ENCODE peak calls at places on chromosomes 2 and 18, in eight cellular contexts. Q is psoas muscle, B is Karpas-422, J is sigmoid colon, E is aorta, K is mucosa of descending colon, D is left lung, P is left ventricle myocardium inferior. R is an unnamed sample.
A peak's percentile ranks its signal among the peaks of the same experiment; 100 is the strongest.

GRCh38 chr2:71070294-71071025 is 2.0 kb downstream of the NAGK start:
- DNase-seq in Q (no peak), K (no peak), P (no peak), E (no peak), D (no peak), B (peak; percentile 74), J (peak; percentile 56), R (no peak)

GRCh38 chr2:72917138-72917874 is at the start of gene EMX1:
- DNase-seq in D (peak; percentile 84), B (no peak), J (no peak), Q (peak; percentile 36), P (no peak), K (peak; percentile 83), E (peak; percentile 77), R (peak; percentile 35)

GRCh38 chr2:98876741-98877140 is 59.3 kb downstream of the CRACDL start:
- DNase-seq in E (no peak), P (no peak), Q (no peak), J (no peak), K (no peak), B (no peak), D (no peak), R (no peak)

GRCh38 chr2:238263204-238264071 is 23.6 kb upstream of the HES6 start:
- DNase-seq in Q (peak; percentile 91), D (peak; percentile 93), B (peak; percentile 78), E (peak; percentile 97), K (peak; percentile 96), J (peak; percentile 96), P (peak; percentile 93), R (peak; percentile 81)

GRCh38 chr2:1527153-1527992 is 114.1 kb downstream of the TPO start:
- DNase-seq in B (no peak), D (no peak), Q (no peak), P (no peak), E (no peak), J (peak; percentile 19), K (no peak), R (no peak)

GRCh38 chr18:49656098-49656591 is 94.3 kb downstream of the LIPG start:
- DNase-seq in P (no peak), K (no peak), Q (no peak), E (no peak), D (no peak), B (no peak), J (no peak), R (no peak)

GRCh38 chr2:120425014-120425413 is 79.1 kb downstream of the INHBB start:
- DNase-seq in K (no peak), Q (no peak), B (no peak), D (peak; percentile 61), P (no peak), J (no peak), E (no peak), R (no peak)

GRCh38 chr18:9513971-9514512 is 38.7 kb downstream of the RALBP1 start:
- DNase-seq in P (no peak), B (no peak), K (no peak), D (no peak), Q (no peak), J (no peak), E (no peak), R (no peak)

GRCh38 chr18:22088029-22088428 is 81.4 kb upstream of the GATA6 start:
- DNase-seq in B (no peak), E (no peak), J (no peak), Q (no peak), D (peak; percentile 81), P (no peak), K (peak; percentile 86), R (no peak)

GRCh38 chr2:216971632-216972031 is 111.8 kb upstream of the TNP1 start:
- DNase-seq in Q (no peak), J (no peak), K (no peak), D (no peak), E (no peak), B (no peak), P (no peak), R (no peak)

GRCh38 chr2:12057436-12058166 is 311.2 kb downstream of the LPIN1 start:
- DNase-seq in P (peak; percentile 22), D (peak; percentile 64), E (no peak), J (peak; percentile 65), Q (peak; percentile 25), K (peak; percentile 24), B (peak; percentile 95), R (peak; percentile 41)

GRCh38 chr2:131039535-131039907 is 53.7 kb downstream of the FAM168B start:
- DNase-seq in K (no peak), B (no peak), E (no peak), Q (no peak), D (no peak), J (peak; percentile 58), P (no peak), R (no peak)

GRCh38 chr18:74682141-74682997 is 84.7 kb downstream of the ZNF407 start:
- DNase-seq in P (no peak), Q (no peak), D (no peak), E (no peak), B (no peak), J (no peak), K (no peak), R (no peak)

DNA sequence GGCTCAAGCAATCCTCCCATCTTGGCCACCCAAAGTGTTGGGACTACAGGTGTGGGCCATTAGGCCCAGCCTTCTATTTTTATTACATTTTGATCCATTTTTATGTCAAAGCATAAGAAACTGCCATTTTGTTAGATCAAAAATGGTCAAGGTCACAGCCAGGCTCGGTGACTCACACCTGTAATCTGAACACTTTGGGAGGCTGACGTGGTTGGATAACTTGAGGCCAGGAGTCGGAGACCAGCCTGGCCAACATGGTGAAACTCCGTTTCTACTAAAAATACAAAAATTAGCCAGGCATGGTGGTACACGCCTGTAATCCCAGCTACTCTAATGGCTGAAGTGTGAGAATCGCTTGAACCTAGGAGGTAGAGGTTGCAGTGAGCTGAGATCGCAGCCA is 49.2 kb downstream of the EEF1B2 start:
- DNase-seq in K (no peak), P (no peak), B (no peak), E (no peak), J (no peak), Q (no peak), D (no peak), R (no peak)
- H3K9me3 ChIP-seq in K (no peaks in the 10 kb centered on the region), P (no peaks in the 10 kb centered on the region), B (no peaks in the 10 kb centered on the region), E (no peaks in the 10 kb centered on the region), J (no peaks in the 10 kb centered on the region), Q (no peaks in the 10 kb centered on the region), D (no peaks in the 10 kb centered on the region), R (no peaks in the 10 kb centered on the region)

DNA sequence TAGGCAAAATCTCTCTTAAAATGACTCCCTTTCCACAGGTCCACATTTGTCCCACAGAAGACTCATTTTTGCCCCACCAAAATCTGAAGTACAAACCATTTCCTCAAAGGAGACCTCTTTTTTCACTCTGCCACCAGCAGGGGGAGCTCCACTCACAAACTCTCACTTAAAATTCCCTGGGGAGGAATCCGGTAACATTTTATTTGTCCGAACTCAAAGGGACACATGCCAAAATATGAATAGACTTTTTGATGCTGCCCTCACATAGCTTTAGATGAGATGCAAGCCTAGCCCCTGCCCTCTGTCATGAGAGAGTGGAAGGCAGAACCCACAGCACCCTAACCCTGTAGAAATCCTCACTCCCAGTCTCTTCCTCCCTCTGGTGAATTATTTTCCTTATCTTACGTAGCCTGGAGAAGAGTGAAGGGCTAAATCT is 57.1 kb downstream of the RMDN2 start:
- DNase-seq in P (peak; percentile 64), Q (peak; percentile 76), E (peak; percentile 87), J (peak; percentile 78), B (peak; percentile 88), D (no peak), K (peak; percentile 78), R (peak; percentile 41)
- H3K4me3 ChIP-seq in P (peak overlapping the region; percentile 52), Q (peak overlapping the region; percentile 35), E (peak overlapping the region; percentile 41), J (peak overlapping the region; percentile 22), B (no peak overlapping the region), D (no peak overlapping the region), K (no peak overlapping the region), R (no peak overlapping the region)

DNA sequence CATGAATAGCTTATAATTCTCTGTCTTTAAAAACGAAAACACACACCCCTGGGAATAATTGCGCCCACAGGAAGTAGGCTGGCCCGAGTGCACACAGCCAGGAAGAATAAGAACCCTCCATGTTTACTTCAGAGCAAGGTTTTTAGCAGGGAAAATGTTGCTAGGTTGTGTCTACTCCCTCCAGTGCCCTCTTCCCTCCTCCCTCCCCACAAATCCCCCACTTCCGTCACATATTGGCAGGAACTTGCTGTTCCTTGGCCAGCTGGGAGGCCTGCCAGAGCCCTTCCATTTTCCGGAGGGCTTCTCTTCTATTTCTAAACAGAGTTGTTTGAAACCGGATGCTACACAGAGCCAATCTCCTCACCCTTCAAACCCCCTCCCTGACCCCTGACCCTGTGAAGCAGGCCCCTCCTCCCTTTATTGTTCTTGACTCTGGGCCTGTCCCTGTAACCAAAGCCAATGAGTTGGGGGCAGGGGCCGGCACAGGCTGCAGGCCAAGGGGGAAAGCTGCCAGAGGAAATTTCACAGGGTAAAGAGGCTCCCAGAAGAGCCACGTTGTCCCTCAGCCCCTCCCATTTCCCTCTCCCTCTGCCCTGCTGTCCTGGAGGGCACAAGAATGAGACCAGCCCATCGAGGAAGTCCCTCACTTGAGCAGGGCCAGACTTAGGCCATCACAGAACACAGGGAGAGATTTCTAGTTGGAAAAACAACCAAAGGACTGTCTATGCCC is 49.8 kb upstream of the LGALSL start:
- DNase-seq in B (no peak), J (peak; percentile 90), K (peak; percentile 84), Q (peak; percentile 86), P (peak; percentile 88), D (peak; percentile 79), E (peak; percentile 91), R (no peak)
- H3K4me1 ChIP-seq in B (peaks cover 3% of the 10 kb centered on the region), J (no peaks in the 10 kb centered on the region), K (peaks cover 70% of the 10 kb centered on the region), Q (peaks cover 57% of the 10 kb centered on the region), P (peaks cover 53% of the 10 kb centered on the region), D (peaks cover 34% of the 10 kb centered on the region), E (no peaks in the 10 kb centered on the region), R (no peaks in the 10 kb centered on the region)

GRCh38 chr18:47248610-47249343 is 2.7 kb downstream of the SKOR2 start:
- DNase-seq in B (no peak), J (no peak), P (no peak), D (no peak), Q (no peak), K (no peak), E (no peak), R (no peak)
- H3K9me3 ChIP-seq in B (no peaks in the 10 kb centered on the region), J (no peaks in the 10 kb centered on the region), P (no peaks in the 10 kb centered on the region), D (no peaks in the 10 kb centered on the region), Q (no peaks in the 10 kb centered on the region), K (no peaks in the 10 kb centered on the region), E (peaks cover 4% of the 10 kb centered on the region), R (no peaks in the 10 kb centered on the region)

GRCh38 chr18:45749918-45750689 is 26.1 kb downstream of the SLC14A1 start:
- DNase-seq in K (no peak), E (no peak), Q (no peak), D (no peak), B (peak; percentile 80), P (no peak), J (no peak), R (no peak)

GRCh38 chr18:45752681-45753080 is 28.7 kb downstream of the SLC14A1 start:
- DNase-seq in J (no peak), P (no peak), Q (no peak), E (no peak), B (no peak), D (no peak), K (no peak), R (no peak)

GRCh38 chr18:45755936-45756335 is 32.0 kb downstream of the SLC14A1 start:
- DNase-seq in Q (no peak), E (no peak), P (no peak), K (peak; percentile 23), D (no peak), B (no peak), J (no peak), R (no peak)

GRCh38 chr18:45757005-45757404 is 33.0 kb downstream of the SLC14A1 start:
- DNase-seq in K (no peak), Q (no peak), P (no peak), J (no peak), D (no peak), B (no peak), E (no peak), R (no peak)

GRCh38 chr18:45753251-45753650 is 29.3 kb downstream of the SLC14A1 start:
- DNase-seq in B (no peak), E (no peak), P (no peak), Q (no peak), J (no peak), K (no peak), D (no peak), R (no peak)
- H3K4me3 ChIP-seq in B (no peak overlapping the region), E (no peak overlapping the region), P (no peak overlapping the region), Q (no peak overlapping the region), J (no peak overlapping the region), K (no peak overlapping the region), D (no peak overlapping the region), R (no peak overlapping the region)

R was measured in CD8-positive, alpha-beta memory T cell.